ENCODE peak calls at places on chromosomes 3 and 15, in five cellular contexts. P is ovary, F is trophoblast cell, U is psoas muscle, S is mesendoderm. C is an unnamed sample. For H3K4me1, the result is how much of the 10 kb centered on the place peaks cover.

GRCh38 chr15:98881526-98882517 is 125.8 kb downstream of the PGPEP1L start:
- DNase-seq in U (no peak), S (peak), F (peak), P (peak), C (no peak)

GRCh38 chr3:14378415-14378814 is 24.0 kb upstream of the SLC6A6 start:
- DNase-seq in F (no peak), S (no peak), U (no peak), P (no peak), C (no peak)

GRCh38 chr3:194296832-194297666 is 54.1 kb downstream of the CPN2 start:
- DNase-seq in S (peak), U (peak), P (peak), F (no peak), C (peak)

GRCh38 chr3:28476194-28476593 is 127.6 kb upstream of the AZI2 start:
- DNase-seq in S (peak), P (no peak), F (no peak), U (no peak), C (no peak)

GRCh38 chr3:198076722-198077308 is 116.8 kb downstream of the LMLN start:
- DNase-seq in S (peak), F (no peak), U (no peak), P (no peak), C (no peak)

GRCh38 chr3:108085821-108086350 is 4.9 kb downstream of the CD47 start:
- DNase-seq in U (no peak), S (no peak), F (no peak), P (no peak), C (no peak)

GRCh38 chr3:39166932-39167532 is 13.6 kb upstream of the CSRNP1 start:
- DNase-seq in P (no peak), S (no peak), U (no peak), F (no peak), C (no peak)

GRCh38 chr3:133745981-133746721 is at the start of gene TF:
- DNase-seq in F (no peak), S (no peak), P (no peak), U (no peak), C (no peak)

GRCh38 chr15:88115529-88116152 is 140.9 kb downstream of the NTRK3 start:
- DNase-seq in S (no peak), P (no peak), F (no peak), U (no peak), C (no peak)

GRCh38 chr3:113912551-113913246 is 35.1 kb upstream of the ZDHHC23 start:
- DNase-seq in F (peak), P (no peak), U (no peak), S (peak), C (no peak)

GRCh38 chr15:56040081-56041035 is 46.9 kb upstream of the NEDD4 start:
- DNase-seq in P (peak), S (peak), F (peak), U (peak), C (no peak)

GRCh38 chr3:38257583-38257982 is 8.0 kb upstream of the SLC22A13 start:
- DNase-seq in U (no peak), F (no peak), P (no peak), S (no peak), C (no peak)

GRCh38 chr3:124694486-124694885 is 35.8 kb upstream of the UMPS start:
- DNase-seq in U (no peak), P (no peak), S (no peak), F (no peak), C (no peak)
- H3K4me1 ChIP-seq in U (under half), P (under half), S (under half), F (under half), C (under half)

GRCh38 chr15:67883228-67883773 is 43.5 kb upstream of the RNU6-1 start:
- DNase-seq in S (peak), P (no peak), F (no peak), U (no peak), C (no peak)
- H3K4me1 ChIP-seq in S (under half), P (under half), F (under half), U (under half), C (half or more)

DNA sequence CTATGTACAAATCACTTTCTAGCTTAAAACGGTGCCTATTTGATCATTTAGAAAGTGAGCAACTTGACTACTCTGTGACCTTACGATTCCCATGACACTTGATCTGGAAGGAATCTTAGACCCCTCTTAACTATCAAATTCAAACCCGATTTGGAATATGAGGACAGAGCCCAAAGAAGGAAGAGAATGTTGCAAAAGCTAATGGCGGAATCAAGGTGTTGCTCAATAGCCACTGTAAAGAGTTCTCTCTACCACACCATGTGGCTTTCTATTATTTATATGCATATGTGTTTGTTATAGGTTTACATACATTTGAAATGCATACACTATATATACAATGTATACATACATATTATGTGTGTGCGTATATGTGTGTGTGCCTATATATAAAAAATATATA is 39.9 kb downstream of the PYDC2 start:
- DNase-seq in F (no peak), U (no peak), S (no peak), P (no peak), C (no peak)
- H3K4me1 ChIP-seq in F (under half), U (under half), S (under half), P (under half), C (under half)

DNA sequence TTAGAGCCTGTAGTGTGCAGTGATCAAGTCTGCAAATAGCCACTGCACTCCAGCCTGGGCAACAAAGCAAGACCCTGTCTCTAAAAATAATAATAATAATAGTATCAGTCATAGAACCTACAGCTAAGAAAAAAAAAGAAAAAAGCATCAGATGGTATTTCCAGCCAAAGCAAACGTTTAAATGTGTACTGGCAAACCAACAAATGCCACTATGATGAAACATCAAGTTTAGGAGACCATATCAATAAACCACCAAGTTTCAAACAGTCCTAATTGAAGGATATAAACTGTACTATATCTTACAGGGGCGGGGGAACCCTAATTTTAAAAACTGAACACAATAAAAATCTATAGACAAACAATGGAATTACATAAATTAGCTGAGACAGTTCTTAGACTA is 6.4 kb downstream of the UBP1 start:
- DNase-seq in S (no peak), U (no peak), F (no peak), P (no peak), C (no peak)
- H3K4me1 ChIP-seq in S (under half), U (half or more), F (under half), P (under half), C (half or more)

GRCh38 chr3:177335728-177336127 is 138.4 kb upstream of the TBL1XR1 start:
- DNase-seq in S (no peak), P (no peak), F (no peak), U (no peak), C (no peak)

GRCh38 chr3:177340243-177340830 is 143.1 kb upstream of the TBL1XR1 start:
- DNase-seq in U (no peak), P (no peak), F (no peak), S (peak), C (no peak)

GRCh38 chr3:177336841-177337430 is 139.7 kb upstream of the TBL1XR1 start:
- DNase-seq in F (no peak), U (no peak), P (no peak), S (no peak), C (no peak)

GRCh38 chr3:177338697-177339219 is 141.5 kb upstream of the TBL1XR1 start:
- DNase-seq in F (no peak), U (no peak), S (peak), P (no peak), C (no peak)

GRCh38 chr3:177337548-177338331 is 140.5 kb upstream of the TBL1XR1 start:
- DNase-seq in F (no peak), U (no peak), P (no peak), S (no peak), C (no peak)
- H3K4me1 ChIP-seq in F (under half), U (half or more), P (under half), S (under half), C (half or more)